ENCODE peak calls at places on chromosomes 2 and 18, in five cellular contexts. X is K562, V is GM12878, K is SK-N-SH, E is HepG2. A is an unnamed sample.
A peak's percentile ranks its signal among the peaks of the same experiment; 100 is the strongest.

GRCh38 chr2:236626391-236627150 is 56.9 kb downstream of the ACKR3 start:
- DNase-seq in E (no peak), V (no peak), K (no peak), X (no peak), A (no peak)

GRCh38 chr2:104736026-104736425 is 117.9 kb upstream of the POU3F3 start:
- DNase-seq in V (no peak), K (no peak), X (no peak), E (no peak), A (no peak)

GRCh38 chr18:2515408-2515807 is 55.9 kb downstream of the METTL4 start:
- DNase-seq in X (no peak), E (no peak), V (no peak), K (no peak), A (no peak)

GRCh38 chr18:59870623-59871130 is 29.1 kb upstream of the PMAIP1 start:
- DNase-seq in V (no peak), E (no peak), X (no peak), K (no peak), A (no peak)

GRCh38 chr2:64985457-64985856 is 3.7 kb upstream of the SLC1A4 start:
- DNase-seq in X (no peak), E (no peak), K (no peak), V (peak; percentile 44), A (no peak)

GRCh38 chr2:7515327-7515726 is 598.1 kb downstream of the RNF144A start:
- DNase-seq in X (no peak), K (no peak), E (no peak), V (peak; percentile 47), A (no peak)

GRCh38 chr2:172397136-172397825 is 30.1 kb upstream of the ITGA6 start:
- DNase-seq in X (no peak), K (no peak), V (no peak), E (no peak), A (no peak)

GRCh38 chr2:48114256-48114655 is 208.0 kb upstream of the FBXO11 start:
- DNase-seq in K (no peak), V (no peak), E (peak; percentile 21), X (peak; percentile 71), A (no peak)

GRCh38 chr2:11405599-11406491 is 60.1 kb downstream of the E2F6 start:
- DNase-seq in X (no peak), K (peak; percentile 47), E (no peak), V (no peak), A (no peak)

GRCh38 chr2:70041666-70042065 is 45.6 kb upstream of the PCBP1 start:
- DNase-seq in V (no peak), E (no peak), X (no peak), K (no peak), A (no peak)

GRCh38 chr2:29579495-29580178 is 341.7 kb downstream of the ALK start:
- DNase-seq in E (no peak), V (no peak), X (no peak), K (peak; percentile 54), A (no peak)

GRCh38 chr2:216349366-216349765 is 22.9 kb downstream of the MARCHF4 start:
- DNase-seq in X (no peak), V (no peak), E (no peak), K (no peak), A (no peak)

GRCh38 chr2:113890253-113891235 is 655 bp downstream of the ACTR3 start:
- DNase-seq in X (peak; percentile 71), V (peak; percentile 75), K (peak; percentile 72), E (peak; percentile 73), A (peak; percentile 15)

GRCh38 chr18:39945076-39945475 is 2010.0 kb upstream of the PIK3C3 start:
- DNase-seq in X (no peak), K (no peak), V (no peak), E (no peak), A (no peak)

GRCh38 chr2:190545756-190546385 is 11.3 kb upstream of the NEMP2 start:
- DNase-seq in E (no peak), K (no peak), V (no peak), X (no peak), A (no peak)

GRCh38 chr18:55069497-55069896 is 110.2 kb upstream of the CCDC68 start:
- DNase-seq in E (no peak), X (no peak), V (peak; percentile 66), K (no peak), A (no peak)

GRCh38 chr2:383173-383572 is 95.3 kb upstream of the ALKAL2 start:
- DNase-seq in E (no peak), K (peak; percentile 79), V (no peak), X (no peak), A (no peak)

GRCh38 chr2:24359701-24360049 is 661 bp downstream of the ITSN2 start:
- DNase-seq in X (no peak), V (no peak), K (no peak), E (no peak), A (peak; percentile 39)

GRCh38 chr2:8380573-8380972 is 301.3 kb upstream of the ID2 start:
- DNase-seq in X (no peak), K (no peak), E (no peak), V (no peak), A (no peak)

GRCh38 chr2:241777686-241778627 is 1.3 kb downstream of the GAL3ST2 start:
- DNase-seq in X (no peak), E (no peak), V (no peak), K (peak; percentile 30), A (no peak)

GRCh38 chr2:79585701-79586428 is 73.0 kb downstream of the CTNNA2 start:
- DNase-seq in E (no peak), K (peak; percentile 16), V (no peak), X (no peak), A (no peak)

GRCh38 chr2:68877079-68877772 is 6.0 kb upstream of the BMP10 start:
- DNase-seq in K (no peak), X (no peak), V (no peak), E (no peak), A (no peak)

GRCh38 chr2:109173311-109174171 is 44.5 kb downstream of the SH3RF3 start:
- DNase-seq in K (peak; percentile 53), E (no peak), V (no peak), X (no peak), A (no peak)

GRCh38 chr2:184835081-184835728 is 236.9 kb downstream of the ZNF804A start:
- DNase-seq in V (no peak), E (peak; percentile 5), X (no peak), K (peak; percentile 7), A (no peak)

GRCh38 chr2:134727385-134727784 is 8.6 kb upstream of the TMEM163 start:
- DNase-seq in E (no peak), V (no peak), X (no peak), K (no peak), A (no peak)
- TF ChIP-seq FOXM1 in E (no peak), V (no peak), X (no peak), K (no peak), A (no peak)

GRCh38 chr2:179263460-179264237 is 983 bp downstream of the SESTD1 start:
- DNase-seq in V (no peak), X (peak; percentile 18), K (peak; percentile 75), E (peak; percentile 72), A (peak; percentile 41)
- TF ChIP-seq FOXM1 in V (no peak), X (no peak), K (no peak), E (no peak), A (no peak)

GRCh38 chr2:10235099-10235908 is 67.4 kb upstream of the HPCAL1 start:
- DNase-seq in E (no peak), X (no peak), V (no peak), K (no peak), A (no peak)
- TF ChIP-seq FOXM1 in E (no peak), X (no peak), V (no peak), K (no peak), A (no peak)

GRCh38 chr2:178767099-178768060 is 39.8 kb downstream of the TTN start:
- DNase-seq in V (no peak), X (no peak), K (no peak), E (no peak), A (no peak)

GRCh38 chr2:178756843-178757242 is 50.4 kb downstream of the TTN start:
- DNase-seq in V (no peak), E (no peak), X (no peak), K (no peak), A (no peak)

GRCh38 chr2:178764097-178764496 is 43.1 kb downstream of the TTN start:
- DNase-seq in E (no peak), V (no peak), X (no peak), K (no peak), A (no peak)

GRCh38 chr2:178756343-178756742 is 50.9 kb downstream of the TTN start:
- DNase-seq in X (no peak), V (no peak), K (no peak), E (no peak), A (no peak)

GRCh38 chr2:178761759-178762371 is 45.4 kb downstream of the TTN start:
- DNase-seq in K (peak; percentile 22), X (peak; percentile 45), V (peak; percentile 12), E (peak; percentile 60), A (peak; percentile 40)
- TF ChIP-seq FOXM1 in K (no peak), X (no peak), V (no peak), E (no peak), A (no peak)